ENCODE peak calls at places on chromosomes 7 and 10, in four cellular contexts. F is right cardiac atrium, S is small intestine, Q is testis. W is an unnamed sample.

GRCh38 chr10:5317547-5318107 is 47.1 kb upstream of the UCN3 start:
- DNase-seq in S (no peak), F (no peak), Q (no peak), W (peak; percentile 40)

GRCh38 chr10:106795619-106796018 is 368.9 kb downstream of the SORCS1 start:
- DNase-seq in Q (peak; percentile 74), S (no peak), F (peak; percentile 73), W (peak; percentile 6)

GRCh38 chr7:26368542-26368941 is 76.9 kb downstream of the SNX10 start:
- DNase-seq in F (no peak), Q (no peak), S (no peak), W (no peak)

GRCh38 chr7:130207033-130207432 is 627 bp upstream of the SSMEM1 start:
- DNase-seq in F (no peak), S (no peak), Q (no peak), W (no peak)

GRCh38 chr7:142445019-142445686 is 187.3 kb upstream of the PRSS58 start:
- DNase-seq in Q (no peak), S (no peak), F (no peak), W (peak; percentile 56)

GRCh38 chr10:111128331-111129167 is 51.7 kb downstream of the ADRA2A start:
- DNase-seq in F (no peak), Q (no peak), S (peak; percentile 89), W (no peak)

GRCh38 chr7:156661637-156662036 is 21.1 kb downstream of the RNF32 start:
- DNase-seq in F (no peak), S (no peak), Q (no peak), W (no peak)

GRCh38 chr10:72875250-72876055 is 18.1 kb upstream of the OIT3 start:
- DNase-seq in Q (no peak), S (peak; percentile 48), F (no peak), W (peak; percentile 16)

GRCh38 chr10:74099836-74100235 is 50.8 kb downstream of the AP3M1 start:
- DNase-seq in S (no peak), Q (no peak), F (no peak), W (no peak)

GRCh38 chr7:29228289-29229011 is 33.9 kb downstream of the CHN2 start:
- DNase-seq in F (peak; percentile 49), S (peak; percentile 87), Q (no peak), W (no peak)

GRCh38 chr7:132647311-132647710 is 71.0 kb upstream of the PLXNA4 start:
- DNase-seq in S (no peak), F (no peak), Q (no peak), W (no peak)

GRCh38 chr7:132641238-132641637 is 65.0 kb upstream of the PLXNA4 start:
- DNase-seq in S (no peak), F (no peak), Q (no peak), W (no peak)

GRCh38 chr7:132643302-132643701 is 67.0 kb upstream of the PLXNA4 start:
- DNase-seq in S (no peak), F (no peak), Q (no peak), W (no peak)

GRCh38 chr7:132650498-132650897 is 74.2 kb upstream of the PLXNA4 start:
- DNase-seq in F (peak; percentile 54), Q (no peak), S (no peak), W (peak; percentile 80)

GRCh38 chr7:132646064-132646463 is 69.8 kb upstream of the PLXNA4 start:
- DNase-seq in Q (no peak), F (no peak), S (no peak), W (peak; percentile 10)
- H3K4me1 ChIP-seq in Q (no peaks in the 10 kb centered on the region), F (no peaks in the 10 kb centered on the region), S (no peaks in the 10 kb centered on the region), W (peaks cover 6% of the 10 kb centered on the region)

GRCh38 chr7:44985033-44985695 is 6.3 kb upstream of the MYO1G start:
- DNase-seq in S (no peak), F (no peak), Q (no peak), W (no peak)
- H3K4me1 ChIP-seq in S (no peaks in the 10 kb centered on the region), F (peaks cover under 1% of the 10 kb centered on the region), Q (peaks cover 29% of the 10 kb centered on the region), W (peaks cover 25% of the 10 kb centered on the region)

GRCh38 chr10:79219276-79219957 is 127.9 kb upstream of the PPIF start:
- DNase-seq in F (peak; percentile 85), Q (no peak), S (no peak), W (peak; percentile 32)

GRCh38 chr10:79223001-79223345 is 124.3 kb upstream of the PPIF start:
- DNase-seq in S (no peak), F (no peak), Q (no peak), W (no peak)

GRCh38 chr10:79222186-79222585 is 125.1 kb upstream of the PPIF start:
- DNase-seq in S (no peak), Q (peak; percentile 50), F (peak; percentile 58), W (no peak)

GRCh38 chr10:79220296-79220695 is 127.0 kb upstream of the PPIF start:
- DNase-seq in S (no peak), Q (no peak), F (peak; percentile 66), W (peak; percentile 63)

DNA sequence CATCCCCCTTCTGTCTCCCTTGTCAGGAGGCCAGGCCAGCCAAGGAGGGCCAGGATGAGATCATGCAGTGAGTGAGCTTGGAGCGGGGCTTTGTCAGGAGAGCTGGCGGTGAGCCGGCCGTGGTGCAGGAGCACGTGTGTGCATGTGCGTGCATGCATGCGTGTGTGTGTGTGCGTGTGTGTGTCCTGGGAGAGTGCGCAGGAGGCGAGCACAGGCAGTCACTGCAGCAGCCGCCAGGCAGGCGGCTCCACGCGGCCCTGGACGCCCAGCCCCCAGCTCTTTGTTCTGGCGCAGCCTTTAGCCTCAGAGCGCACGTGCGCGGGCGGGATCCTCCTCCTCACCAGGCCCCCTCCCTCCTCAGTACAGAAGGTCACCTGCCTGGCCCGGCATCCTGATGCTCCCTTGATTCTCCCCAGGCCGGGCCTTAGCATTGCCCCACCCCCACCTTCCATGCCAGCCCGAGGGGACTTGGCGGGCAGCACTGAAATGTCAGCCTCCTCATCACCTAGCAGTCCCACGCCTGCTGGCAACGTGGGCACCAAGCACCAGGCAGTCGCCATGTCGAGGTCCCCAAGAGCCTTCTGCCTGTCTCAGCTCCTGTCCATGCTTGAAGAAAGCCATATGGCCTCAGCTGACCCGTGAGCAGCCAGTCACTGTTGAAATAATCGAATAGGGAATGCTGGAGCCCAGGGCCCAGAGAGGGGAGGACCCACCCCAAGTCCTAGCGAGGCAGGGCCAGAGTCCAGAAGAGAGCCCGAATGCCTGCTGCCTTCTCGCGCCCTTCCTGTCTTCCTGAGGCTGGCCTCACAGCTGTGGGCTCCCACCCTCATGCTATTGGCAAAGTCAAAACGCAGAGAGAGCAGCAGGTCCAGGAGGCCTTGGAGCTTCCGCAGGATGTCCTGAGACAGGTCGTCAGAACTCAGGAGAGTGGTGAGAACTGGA is 125.9 kb upstream of the PPIF start:
- DNase-seq in S (peak; percentile 75), F (peak; percentile 95), Q (peak; percentile 88), W (peak; percentile 77)
- H3K4me1 ChIP-seq in S (peaks cover 2% of the 10 kb centered on the region), F (peaks cover 55% of the 10 kb centered on the region), Q (peaks cover 44% of the 10 kb centered on the region), W (peaks cover 56% of the 10 kb centered on the region)

DNA sequence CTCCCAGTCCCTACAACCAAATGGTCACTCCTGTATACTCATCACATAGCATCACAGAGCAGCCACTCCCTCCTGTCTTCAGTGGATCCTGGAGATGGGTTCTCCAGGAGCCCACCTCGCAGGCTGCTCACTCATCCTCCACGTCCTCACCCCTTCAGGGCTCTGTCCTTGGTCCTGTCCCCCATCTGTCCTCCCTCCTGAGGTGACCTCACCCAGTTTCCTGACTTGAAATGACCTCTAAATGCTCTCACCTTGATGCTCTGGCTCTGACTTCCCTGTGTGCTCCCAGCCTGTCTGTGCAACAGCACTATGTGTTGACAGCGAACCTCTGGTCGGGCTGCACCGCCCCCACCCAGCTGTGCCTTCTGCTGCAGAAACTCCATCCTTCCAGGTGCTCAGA is 2.1 kb upstream of the PPP2R2D start:
- DNase-seq in F (no peak), S (no peak), Q (no peak), W (no peak)
- H3K4me1 ChIP-seq in F (peaks cover 4% of the 10 kb centered on the region), S (peaks cover 3% of the 10 kb centered on the region), Q (peaks cover 27% of the 10 kb centered on the region), W (peaks cover 14% of the 10 kb centered on the region)